ENCODE peak calls at places on chromosome X, in eight cellular contexts. Y is neural progenitor cell, D is lower leg skin, S is endodermal cell, P is neural crest cell, Z is IMR-90, I is mammary epithelial cell, H is fibroblast of the aortic adventitia. Q is an unnamed sample.

GRCh38 chrX:57368158-57368557 is 81.7 kb downstream of the FAAH2 start:
- DNase-seq in P (no peak), H (no peak), Y (no peak), I (no peak), S (no peak), D (no peak), Z (no peak), Q (no peak)

GRCh38 chrX:46572295-46572936 is 1.1 kb upstream of the CHST7 start:
- DNase-seq in Y (no peak), H (no peak), D (no peak), S (no peak), P (no peak), I (no peak), Z (no peak), Q (no peak)

GRCh38 chrX:65587616-65588526 is 53.3 kb upstream of the LAS1L start:
- DNase-seq in H (peak), S (no peak), P (no peak), I (peak), Z (peak), D (peak), Y (no peak), Q (peak)

GRCh38 chrX:16873106-16873505 is 2.9 kb upstream of the RBBP7 start:
- DNase-seq in P (no peak), H (no peak), S (no peak), Z (no peak), Y (no peak), D (no peak), I (peak), Q (no peak)

GRCh38 chrX:47316276-47317025 is 53.9 kb upstream of the ZNF157 start:
- DNase-seq in H (peak), D (no peak), I (no peak), Y (peak), P (peak), Z (no peak), S (peak), Q (peak)

GRCh38 chrX:30241724-30242415 is at the start of gene MAGEB4:
- DNase-seq in I (no peak), H (no peak), D (no peak), Y (peak), S (peak), P (no peak), Z (no peak), Q (no peak)

GRCh38 chrX:109600114-109600710 is 24.8 kb downstream of the KCNE5 start:
- DNase-seq in Z (no peak), D (no peak), P (peak), H (peak), S (peak), I (no peak), Y (peak), Q (peak)

GRCh38 chrX:107508925-107509324 is 59.5 kb downstream of the FRMPD3 start:
- DNase-seq in S (no peak), Y (no peak), D (no peak), H (no peak), P (no peak), Z (no peak), I (no peak), Q (peak)

GRCh38 chrX:140434347-140434746 is 70.5 kb downstream of the SOX3 start:
- DNase-seq in Z (no peak), S (peak), Y (no peak), D (no peak), P (no peak), H (no peak), I (no peak), Q (no peak)

DNA sequence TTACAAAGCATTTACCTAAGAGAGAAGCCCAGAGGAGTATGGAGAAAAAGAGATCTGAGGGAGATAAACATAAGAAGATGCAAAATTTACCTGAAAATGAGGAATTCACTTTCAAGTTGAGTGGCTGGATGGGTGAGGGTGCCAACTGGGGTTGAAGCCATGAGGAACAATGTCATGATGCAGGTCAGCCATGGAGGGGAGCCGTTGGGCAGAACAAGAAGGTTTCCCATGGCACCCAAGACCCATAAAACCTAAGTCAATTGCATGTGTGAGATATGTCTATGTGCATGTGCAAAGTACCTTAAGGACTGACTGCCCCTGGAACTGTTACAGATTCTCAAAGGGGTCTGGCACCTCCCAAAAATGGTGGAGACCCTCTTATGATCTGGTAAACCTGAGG is 46.6 kb upstream of the PRRG1 start:
- DNase-seq in Y (peak), P (no peak), D (no peak), Z (peak), H (peak), I (peak), S (peak), Q (peak)
- TF ChIP-seq CTCF in Y (peak), P (no peak), D (no peak), Z (peak), H (peak), I (peak), S (peak), Q (peak)

DNA sequence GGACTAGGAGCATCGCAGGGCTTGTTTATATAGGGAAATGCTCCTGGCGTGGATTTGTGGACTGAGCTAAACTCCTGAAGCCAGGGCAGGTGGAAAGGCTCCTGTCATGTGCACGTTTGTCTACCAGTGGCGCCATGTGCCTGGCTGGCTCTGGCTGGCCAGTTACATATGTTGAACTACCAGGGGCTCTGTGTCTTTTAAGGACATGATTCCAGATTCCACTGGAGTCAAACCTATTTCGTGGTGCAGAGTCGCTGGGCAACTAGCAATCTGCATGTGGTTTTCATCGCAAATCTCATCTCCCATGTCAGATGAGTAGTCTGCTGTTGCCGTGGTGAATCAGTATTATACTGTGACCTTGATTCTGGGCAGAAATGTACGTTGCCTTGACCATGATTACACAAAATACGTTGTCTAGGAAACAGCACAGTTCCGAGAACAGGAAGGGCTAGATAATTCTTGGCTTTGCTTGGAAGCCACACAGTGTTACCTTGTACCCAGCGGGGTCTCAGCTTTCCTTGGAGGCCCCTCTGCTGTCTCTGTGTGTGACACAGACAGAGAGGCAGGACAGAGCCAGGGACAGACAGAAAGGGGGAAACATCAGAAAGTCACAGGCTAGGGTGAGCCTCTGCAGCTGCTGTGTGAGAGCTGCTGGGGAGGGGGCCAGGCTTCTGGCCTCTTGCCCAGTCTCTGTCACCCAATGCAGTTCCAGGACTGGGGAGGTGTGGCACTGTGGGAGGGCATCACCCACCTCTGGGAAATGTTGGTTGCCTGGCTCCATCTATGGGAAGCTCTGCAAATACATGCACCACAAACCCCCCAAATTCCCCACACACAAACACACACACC is 19.2 kb downstream of the PNMA6E start:
- DNase-seq in D (no peak), S (peak), P (no peak), Z (peak), Y (peak), H (peak), I (peak), Q (peak)
- TF ChIP-seq CTCF in D (no peak), S (no peak), P (no peak), Z (peak), Y (no peak), H (peak), I (peak), Q (peak)

GRCh38 chrX:13750812-13751211 is 16.3 kb downstream of the OFD1 start:
- DNase-seq in H (no peak), S (no peak), D (no peak), Z (no peak), P (no peak), Y (no peak), I (no peak), Q (no peak)

GRCh38 chrX:13752141-13752540 is 17.6 kb downstream of the OFD1 start:
- DNase-seq in D (no peak), Z (no peak), Y (no peak), H (no peak), I (peak), P (no peak), S (no peak), Q (no peak)

GRCh38 chrX:13750204-13750603 is 15.7 kb downstream of the OFD1 start:
- DNase-seq in H (peak), P (no peak), I (peak), Y (peak), S (no peak), D (no peak), Z (peak), Q (peak)

GRCh38 chrX:13748486-13748885 is 13.9 kb downstream of the OFD1 start:
- DNase-seq in Y (no peak), D (no peak), P (no peak), I (no peak), H (no peak), Z (peak), S (no peak), Q (no peak)

DNA sequence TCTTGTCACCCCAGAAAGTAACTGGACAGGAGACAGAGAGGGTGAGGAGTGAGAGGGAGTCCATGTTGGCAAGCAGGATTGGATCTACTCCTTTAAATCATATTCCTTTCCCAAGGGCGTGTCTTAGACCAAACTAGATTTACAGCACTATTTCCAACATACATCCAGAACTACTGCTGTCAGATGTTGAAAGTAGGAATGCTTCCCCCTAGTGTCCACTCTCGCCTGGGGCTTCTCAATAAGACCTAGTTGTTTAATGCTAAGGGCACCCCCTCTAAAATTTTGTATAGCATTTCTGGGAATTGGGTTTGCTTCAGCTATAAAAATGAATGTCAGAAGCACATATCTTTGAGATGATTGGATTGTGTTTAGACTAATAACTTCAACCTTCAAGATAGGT is 13.3 kb downstream of the OFD1 start:
- DNase-seq in Y (peak), D (no peak), H (peak), S (peak), I (peak), P (no peak), Z (peak), Q (peak)
- TF ChIP-seq CTCF in Y (peak), D (no peak), H (peak), S (peak), I (peak), P (peak), Z (peak), Q (peak)

GRCh38 chrX:27555514-27555913 is 34.6 kb upstream of the DCAF8L2 start:
- DNase-seq in S (no peak), I (peak), Y (peak), H (peak), Z (peak), D (no peak), P (no peak), Q (peak)
- TF ChIP-seq CTCF in S (peak), I (peak), Y (peak), H (peak), Z (peak), D (no peak), P (peak), Q (peak)

GRCh38 chrX:72299891-72300630 is 5.7 kb downstream of the CITED1 start:
- DNase-seq in P (no peak), D (no peak), S (no peak), Z (no peak), H (no peak), Y (no peak), I (no peak), Q (no peak)

GRCh38 chrX:72295745-72296144 is 10.0 kb downstream of the CITED1 start:
- DNase-seq in P (no peak), I (no peak), S (no peak), Y (no peak), H (no peak), D (no peak), Z (no peak), Q (no peak)

GRCh38 chrX:72296991-72297390 is 8.7 kb downstream of the CITED1 start:
- DNase-seq in I (no peak), Y (no peak), Z (no peak), D (no peak), P (no peak), S (no peak), H (no peak), Q (no peak)

GRCh38 chrX:72301781-72302180 is 3.9 kb downstream of the CITED1 start:
- DNase-seq in Y (no peak), I (no peak), D (no peak), P (no peak), S (no peak), Z (no peak), H (no peak), Q (no peak)

GRCh38 chrX:72297953-72298730 is 7.6 kb downstream of the CITED1 start:
- DNase-seq in H (no peak), P (no peak), I (peak), Y (peak), D (no peak), S (peak), Z (no peak), Q (no peak)
- TF ChIP-seq CTCF in H (no peak), P (peak), I (peak), Y (peak), D (no peak), S (peak), Z (peak), Q (peak)

GRCh38 chrX:134171661-134172587 is 65.1 kb upstream of the CCDC160 start:
- DNase-seq in I (no peak), D (no peak), S (peak), H (no peak), Z (no peak), Y (peak), P (peak), Q (peak)

GRCh38 chrX:134174273-134174660 is 62.7 kb upstream of the CCDC160 start:
- DNase-seq in Y (peak), Z (no peak), D (no peak), I (no peak), P (no peak), S (no peak), H (no peak), Q (no peak)

GRCh38 chrX:134174859-134175258 is 62.1 kb upstream of the CCDC160 start:
- DNase-seq in Y (peak), P (peak), Z (no peak), I (no peak), H (no peak), S (peak), D (no peak), Q (peak)

GRCh38 chrX:134172588-134173259 is 64.3 kb upstream of the CCDC160 start:
- DNase-seq in Z (no peak), Y (peak), S (peak), H (no peak), P (no peak), I (no peak), D (no peak), Q (peak)

GRCh38 chrX:134173541-134174272 is 63.3 kb upstream of the CCDC160 start:
- DNase-seq in I (no peak), S (peak), P (peak), H (no peak), D (no peak), Y (peak), Z (no peak), Q (no peak)
- TF ChIP-seq CTCF in I (no peak), S (peak), P (no peak), H (no peak), D (no peak), Y (no peak), Z (no peak), Q (no peak)

GRCh38 chrX:131704136-131704695 is 160.3 kb downstream of the OR13H1 start:
- DNase-seq in D (no peak), S (no peak), P (no peak), Y (no peak), H (peak), I (peak), Z (peak), Q (no peak)
- TF ChIP-seq CTCF in D (no peak), S (peak), P (no peak), Y (no peak), H (peak), I (peak), Z (peak), Q (no peak)